ENCODE peak calls at places on chromosomes 12 and 14, in four cellular contexts. T is pancreas, Q is activated B cell treated with CpG ODN at 0.5 μM for 24 hours, L is ovary. W is an unnamed sample.

GRCh38 chr12:22684526-22685118 is 59.7 kb downstream of the ETNK1 start:
- DNase-seq in T (no peak), Q (no peak), L (no peak), W (no peak)

GRCh38 chr14:101843665-101844064 is 82.2 kb downstream of the PPP2R5C start:
- DNase-seq in T (no peak), Q (peak; percentile 48), L (no peak), W (peak; percentile 60)

GRCh38 chr12:109927622-109928021 is 27.5 kb downstream of the TCHP start:
- DNase-seq in T (no peak), Q (no peak), L (no peak), W (peak; percentile 7)

GRCh38 chr12:89238593-89238992 is 113.7 kb downstream of the DUSP6 start:
- DNase-seq in T (no peak), Q (no peak), L (peak; percentile 44), W (no peak)

GRCh38 chr12:116559330-116560080 is at the start of gene MAP1LC3B2:
- DNase-seq in T (peak; percentile 55), Q (peak; percentile 77), L (peak; percentile 30), W (peak; percentile 47)

GRCh38 chr14:89926709-89927108 is 27.8 kb downstream of the EFCAB11 start:
- DNase-seq in T (no peak), Q (no peak), L (no peak), W (no peak)

GRCh38 chr14:31060253-31060875 is 34.2 kb upstream of the STRN3 start:
- DNase-seq in T (no peak), Q (no peak), L (no peak), W (no peak)

GRCh38 chr12:84913151-84913550 is 552 bp upstream of the SLC6A15 start:
- DNase-seq in T (no peak), Q (no peak), L (no peak), W (no peak)

GRCh38 chr12:133180669-133181068 is 626 bp upstream of the ZNF268 start:
- DNase-seq in T (no peak), Q (no peak), L (no peak), W (no peak)

GRCh38 chr12:108129017-108129812 is at the start of gene WSCD2:
- DNase-seq in T (peak; percentile 58), Q (peak; percentile 39), L (no peak), W (no peak)

GRCh38 chr14:95464103-95464502 is 52.3 kb downstream of the SYNE3 start:
- DNase-seq in T (no peak), Q (no peak), L (no peak), W (no peak)

GRCh38 chr14:62280366-62280765 is 518.1 kb downstream of the SNAPC1 start:
- DNase-seq in T (no peak), Q (no peak), L (no peak), W (no peak)

GRCh38 chr14:53956427-53957201 is at the start of gene BMP4:
- DNase-seq in T (peak; percentile 75), Q (no peak), L (peak; percentile 92), W (no peak)

GRCh38 chr12:66210840-66211239 is 21.8 kb downstream of the IRAK3 start:
- DNase-seq in T (no peak), Q (no peak), L (no peak), W (no peak)

GRCh38 chr12:76529226-76529918 is 30.2 kb downstream of the OSBPL8 start:
- DNase-seq in T (no peak), Q (no peak), L (no peak), W (no peak)

GRCh38 chr12:6141048-6141447 is 16.6 kb upstream of the VWF start:
- DNase-seq in T (no peak), Q (no peak), L (no peak), W (peak; percentile 65)

GRCh38 chr14:77950371-77950770 is 150.5 kb downstream of the ADCK1 start:
- DNase-seq in T (no peak), Q (no peak), L (no peak), W (no peak)

GRCh38 chr12:52228931-52229330 is 4.1 kb upstream of the KRT7 start:
- DNase-seq in T (no peak), Q (no peak), L (no peak), W (no peak)

GRCh38 chr12:78035913-78036658 is 205.4 kb downstream of the NAV3 start:
- DNase-seq in T (no peak), Q (no peak), L (no peak), W (no peak)

GRCh38 chr12:112303004-112303403 is 79.2 kb downstream of the HECTD4 start:
- DNase-seq in T (no peak), Q (no peak), L (no peak), W (no peak)

GRCh38 chr12:8078400-8078799 is 3.7 kb upstream of the NECAP1 start:
- DNase-seq in T (no peak), Q (no peak), L (no peak), W (peak; percentile 46)

GRCh38 chr14:72416892-72417291 is 477.0 kb downstream of the DPF3 start:
- DNase-seq in T (no peak), Q (no peak), L (no peak), W (no peak)

GRCh38 chr12:89060133-89060532 is 292.2 kb downstream of the DUSP6 start:
- DNase-seq in T (no peak), Q (no peak), L (no peak), W (no peak)

GRCh38 chr14:75711796-75712211 is 50.8 kb downstream of the TTLL5 start:
- DNase-seq in T (peak; percentile 84), Q (no peak), L (peak; percentile 44), W (no peak)

GRCh38 chr12:104681012-104681690 is 224.4 kb downstream of the CHST11 start:
- DNase-seq in T (no peak), Q (no peak), L (no peak), W (no peak)

GRCh38 chr14:42011221-42011620 is 404.5 kb downstream of the LRFN5 start:
- DNase-seq in T (no peak), Q (no peak), L (no peak), W (no peak)

GRCh38 chr12:26828315-26828714 is 4.7 kb downstream of the ITPR2 start:
- DNase-seq in T (no peak), Q (no peak), L (no peak), W (no peak)

GRCh38 chr12:98343002-98343567 is 172.3 kb upstream of the TMPO start:
- DNase-seq in T (no peak), Q (no peak), L (no peak), W (no peak)

GRCh38 chr12:102954143-102954542 is 3.3 kb upstream of the ASCL1 start:
- DNase-seq in T (no peak), Q (no peak), L (no peak), W (no peak)

GRCh38 chr14:75155159-75155558 is 21.3 kb downstream of the TMED10 start:
- DNase-seq in T (no peak), Q (no peak), L (no peak), W (no peak)

GRCh38 chr12:5756443-5756842 is 188.6 kb downstream of the ANO2 start:
- DNase-seq in T (no peak), Q (no peak), L (no peak), W (no peak)

GRCh38 chr12:26791328-26791791 is 41.6 kb downstream of the ITPR2 start:
- DNase-seq in T (no peak), Q (no peak), L (no peak), W (no peak)

GRCh38 chr12:96108321-96108720 is 72.9 kb upstream of the LTA4H start:
- DNase-seq in T (no peak), Q (no peak), L (no peak), W (no peak)

GRCh38 chr12:82329508-82329907 is 28.7 kb downstream of the CCDC59 start:
- DNase-seq in T (no peak), Q (no peak), L (no peak), W (no peak)

GRCh38 chr14:72605096-72605920 is 288.6 kb downstream of the DPF3 start:
- DNase-seq in T (no peak), Q (no peak), L (no peak), W (no peak)

GRCh38 chr12:104549820-104550480 is 93.2 kb downstream of the CHST11 start:
- DNase-seq in T (no peak), Q (no peak), L (no peak), W (no peak)

GRCh38 chr14:104531421-104532190 is 48.0 kb upstream of the C14orf180 start:
- DNase-seq in T (no peak), Q (no peak), L (no peak), W (no peak)

GRCh38 chr14:26602902-26603301 is 5.1 kb upstream of the NOVA1 start:
- DNase-seq in T (no peak), Q (no peak), L (no peak), W (no peak)
- TF ChIP-seq CTCF in T (no peak), Q (no peak), L (no peak), W (no peak)

GRCh38 chr12:43329381-43329780 is 222.6 kb downstream of the ADAMTS20 start:
- DNase-seq in T (no peak), Q (no peak), L (no peak), W (no peak)

GRCh38 chr12:43325786-43326185 is 226.2 kb downstream of the ADAMTS20 start:
- DNase-seq in T (no peak), Q (no peak), L (no peak), W (no peak)
- TF ChIP-seq CTCF in T (no peak), Q (no peak), L (no peak), W (no peak)

DNA sequence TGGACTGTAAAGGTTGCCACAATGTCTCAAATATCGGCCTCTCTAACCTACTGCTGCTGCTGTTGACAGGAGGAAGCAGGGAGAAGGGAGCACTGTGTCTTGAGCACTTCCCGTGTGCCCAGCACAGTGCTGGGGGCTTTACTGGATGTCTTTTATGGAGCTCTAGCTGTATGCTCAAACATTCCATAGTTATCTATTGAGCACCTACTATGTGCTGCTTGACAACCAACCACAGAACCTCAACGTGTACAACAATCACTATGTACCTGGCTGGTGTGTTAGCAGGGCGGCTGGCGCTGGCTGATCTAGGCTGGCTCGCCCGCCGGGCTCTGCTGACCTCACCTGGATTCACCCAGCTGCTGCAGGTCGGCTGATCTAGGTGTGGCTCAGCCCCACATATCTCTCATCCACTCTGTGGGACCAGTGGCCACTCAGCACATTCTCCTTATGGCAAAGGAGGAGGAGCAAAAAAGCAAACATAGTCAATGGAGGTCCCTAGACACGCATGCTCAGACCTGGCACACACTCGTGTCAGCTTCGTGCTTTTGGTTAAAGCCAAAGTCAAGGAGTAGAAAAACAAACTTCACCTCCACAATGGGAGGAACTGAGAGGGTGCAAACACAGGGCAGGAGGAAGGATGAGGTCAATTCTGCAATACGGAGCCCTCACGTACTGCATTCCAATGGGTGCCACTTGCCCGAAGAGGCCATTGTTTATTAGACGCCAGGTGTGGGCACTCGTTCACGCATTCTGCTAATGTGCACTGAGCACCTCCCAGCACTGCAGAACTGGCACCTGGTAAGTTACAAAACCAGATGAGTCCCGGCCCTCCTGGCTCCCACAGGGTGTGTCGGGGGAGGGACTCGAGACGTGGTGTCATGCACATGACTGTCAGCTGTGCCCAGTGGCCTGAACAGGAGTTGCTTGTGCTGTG is 147.2 kb downstream of the SCARB1 start:
- DNase-seq in T (no peak), Q (no peak), L (no peak), W (no peak)
- TF ChIP-seq CTCF in T (no peak), Q (no peak), L (no peak), W (no peak)

GRCh38 chr12:68686262-68686594 is 550 bp upstream of the NUP107 start:
- DNase-seq in T (no peak), Q (no peak), L (no peak), W (no peak)

GRCh38 chr12:68686595-68687521 is at the start of gene NUP107:
- DNase-seq in T (peak; percentile 100), Q (peak; percentile 93), L (peak; percentile 99), W (peak; percentile 98)
- TF ChIP-seq CTCF in T (no peak), Q (no peak), L (peak; percentile 17), W (no peak)

DNA sequence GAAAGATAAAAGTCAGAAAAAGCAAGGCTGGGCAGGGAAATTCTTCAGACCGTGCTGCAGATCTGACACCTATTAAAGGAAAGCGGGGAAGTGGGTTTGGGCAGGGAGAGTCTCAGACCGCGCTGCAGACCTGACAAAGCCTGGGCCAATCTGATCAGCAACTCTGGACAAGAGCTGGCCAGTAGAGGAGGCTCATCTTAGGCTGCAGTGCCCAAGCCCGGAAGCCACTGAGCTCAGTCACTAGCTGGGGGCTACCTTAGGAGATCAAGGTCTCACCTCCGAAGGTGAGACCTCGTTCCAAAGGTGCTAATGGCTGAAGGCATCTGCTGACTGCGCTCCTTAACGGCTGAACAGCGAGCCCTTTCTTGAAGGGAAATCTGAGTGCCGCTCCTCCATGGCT is 60.2 kb downstream of the SINHCAF start:
- DNase-seq in T (no peak), Q (no peak), L (no peak), W (no peak)
- TF ChIP-seq CTCF in T (no peak), Q (no peak), L (no peak), W (no peak)

W was measured in CD8-positive, alpha-beta T cell.